ENCODE peak calls at places on chromosomes 3 and 15, in eight cellular contexts. L is H1, S is A549, E is GM12878, N is SK-N-SH, J is IMR-90, R is HCT116, Y is HepG2. U is an unnamed sample.

GRCh38 chr15:77426871-77427270 is 6.2 kb downstream of the HMG20A start:
- DNase-seq in L (no peak), S (no peak), E (no peak), N (no peak), J (no peak), R (no peak), Y (no peak), U (no peak)

GRCh38 chr3:87035339-87035738 is 44.4 kb upstream of the VGLL3 start:
- DNase-seq in L (no peak), S (no peak), E (no peak), N (no peak), J (no peak), R (no peak), Y (no peak), U (no peak)

GRCh38 chr3:14633819-14634424 is 17.6 kb upstream of the CCDC174 start:
- DNase-seq in L (no peak), S (peak; percentile 66), E (peak; percentile 17), N (peak; percentile 59), J (peak; percentile 49), R (peak; percentile 67), Y (peak; percentile 53), U (peak; percentile 81)

GRCh38 chr3:139310474-139310933 is 33.3 kb upstream of the MRPS22 start:
- DNase-seq in L (no peak), S (no peak), E (no peak), N (no peak), J (peak; percentile 92), R (peak; percentile 94), Y (no peak), U (no peak)

GRCh38 chr3:53288214-53288613 is 32.4 kb upstream of the TKT start:
- DNase-seq in L (no peak), S (no peak), E (no peak), N (no peak), J (no peak), R (no peak), Y (no peak), U (no peak)

GRCh38 chr3:42451546-42452230 is 41.3 kb upstream of the LYZL4 start:
- DNase-seq in L (no peak), S (no peak), E (no peak), N (no peak), J (no peak), R (no peak), Y (no peak), U (no peak)

GRCh38 chr3:53772562-53773329 is 73.5 kb downstream of the CHDH start:
- DNase-seq in L (no peak), S (no peak), E (no peak), N (no peak), J (peak; percentile 27), R (no peak), Y (no peak), U (no peak)

GRCh38 chr3:42841332-42841731 is 32.1 kb downstream of the ACKR2 start:
- DNase-seq in L (no peak), S (no peak), E (no peak), N (no peak), J (no peak), R (no peak), Y (no peak), U (no peak)

GRCh38 chr15:27353837-27354236 is 382.9 kb downstream of the GABRG3 start:
- DNase-seq in L (no peak), S (no peak), E (no peak), N (no peak), J (no peak), R (no peak), Y (no peak), U (peak; percentile 40)

GRCh38 chr3:73451276-73451973 is 173.3 kb downstream of the PDZRN3 start:
- DNase-seq in L (no peak), S (no peak), E (peak; percentile 23), N (no peak), J (peak; percentile 70), R (no peak), Y (no peak), U (no peak)

GRCh38 chr15:43749690-43750345 is 3.6 kb downstream of the PDIA3 start:
- DNase-seq in L (no peak), S (no peak), E (peak; percentile 78), N (no peak), J (no peak), R (no peak), Y (no peak), U (no peak)

GRCh38 chr3:42871592-42872196 is 4.0 kb downstream of the CYP8B1 start:
- DNase-seq in L (no peak), S (no peak), E (no peak), N (peak; percentile 78), J (no peak), R (no peak), Y (no peak), U (no peak)

GRCh38 chr3:151328298-151329036 is 882 bp downstream of the P2RY13 start:
- DNase-seq in L (no peak), S (no peak), E (no peak), N (no peak), J (no peak), R (no peak), Y (no peak), U (no peak)

GRCh38 chr3:186411994-186412393 is 50.0 kb upstream of the DGKG start:
- DNase-seq in L (no peak), S (no peak), E (no peak), N (no peak), J (no peak), R (no peak), Y (no peak), U (no peak)

GRCh38 chr3:165667676-165668075 is 169.5 kb downstream of the BCHE start:
- DNase-seq in L (no peak), S (no peak), E (no peak), N (no peak), J (no peak), R (no peak), Y (no peak), U (no peak)

GRCh38 chr15:48806151-48806550 is 4.7 kb downstream of the CEP152 start:
- DNase-seq in L (no peak), S (no peak), E (no peak), N (no peak), J (peak; percentile 15), R (no peak), Y (no peak), U (no peak)
- TF ChIP-seq RAD21 in L (no peak), S (no peak), E (no peak), N (no peak), J (no peak), R (no peak), Y (no peak), U (no peak)

DNA sequence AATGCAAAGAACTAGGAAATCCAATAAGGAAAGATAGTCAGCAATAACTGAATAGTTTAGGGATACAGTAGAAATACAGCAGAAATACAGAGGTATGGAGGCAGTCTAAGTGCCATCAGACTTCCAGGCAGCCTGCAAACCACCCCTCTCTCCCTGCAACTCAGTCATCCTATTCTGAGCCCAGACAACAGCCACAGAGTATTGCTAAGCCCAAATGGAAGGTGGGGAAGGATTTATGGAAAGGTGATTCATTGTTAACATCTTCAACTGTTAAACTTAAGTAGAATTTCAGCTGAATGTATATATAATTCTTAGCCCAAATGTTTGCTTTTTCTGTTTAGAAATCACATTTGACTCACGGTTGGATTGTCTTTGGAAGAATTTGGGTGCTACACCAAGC is 300.4 kb downstream of the RBMS3 start:
- DNase-seq in L (no peak), S (no peak), E (no peak), N (no peak), J (peak; percentile 72), R (no peak), Y (no peak), U (no peak)
- TF ChIP-seq RAD21 in L (no peak), S (no peak), E (no peak), N (no peak), J (no peak), R (no peak), Y (no peak), U (no peak)

GRCh38 chr15:35191783-35192182 is 106.7 kb upstream of the NANOGP8 start:
- DNase-seq in L (no peak), S (no peak), E (no peak), N (no peak), J (no peak), R (no peak), Y (no peak), U (no peak)

GRCh38 chr15:35196273-35196672 is 111.2 kb upstream of the NANOGP8 start:
- DNase-seq in L (no peak), S (no peak), E (no peak), N (no peak), J (no peak), R (no peak), Y (no peak), U (no peak)

GRCh38 chr15:35195649-35196048 is 110.6 kb upstream of the NANOGP8 start:
- DNase-seq in L (no peak), S (no peak), E (no peak), N (no peak), J (no peak), R (no peak), Y (no peak), U (no peak)

GRCh38 chr15:35195031-35195430 is 109.9 kb upstream of the NANOGP8 start:
- DNase-seq in L (no peak), S (no peak), E (no peak), N (no peak), J (no peak), R (no peak), Y (no peak), U (no peak)

GRCh38 chr15:35194296-35194695 is 109.2 kb upstream of the NANOGP8 start:
- DNase-seq in L (no peak), S (no peak), E (no peak), N (no peak), J (peak; percentile 45), R (no peak), Y (no peak), U (no peak)
- TF ChIP-seq RAD21 in L (no peak), S (no peak), E (no peak), N (no peak), J (no peak), R (no peak), Y (no peak), U (no peak)

GRCh38 chr15:52012210-52012609 is 6.8 kb upstream of the MAPK6 start:
- DNase-seq in L (no peak), S (no peak), E (no peak), N (no peak), J (no peak), R (no peak), Y (no peak), U (no peak)

GRCh38 chr15:52008698-52009434 is 10.2 kb upstream of the MAPK6 start:
- DNase-seq in L (no peak), S (no peak), E (peak; percentile 80), N (no peak), J (no peak), R (no peak), Y (peak; percentile 97), U (peak; percentile 39)

GRCh38 chr15:52013151-52013791 is 5.7 kb upstream of the MAPK6 start:
- DNase-seq in L (no peak), S (no peak), E (no peak), N (no peak), J (peak; percentile 80), R (no peak), Y (no peak), U (peak; percentile 19)

GRCh38 chr15:52010633-52011595 is 8.1 kb upstream of the MAPK6 start:
- DNase-seq in L (no peak), S (no peak), E (peak; percentile 68), N (no peak), J (peak; percentile 97), R (peak; percentile 48), Y (peak; percentile 39), U (peak; percentile 84)

DNA sequence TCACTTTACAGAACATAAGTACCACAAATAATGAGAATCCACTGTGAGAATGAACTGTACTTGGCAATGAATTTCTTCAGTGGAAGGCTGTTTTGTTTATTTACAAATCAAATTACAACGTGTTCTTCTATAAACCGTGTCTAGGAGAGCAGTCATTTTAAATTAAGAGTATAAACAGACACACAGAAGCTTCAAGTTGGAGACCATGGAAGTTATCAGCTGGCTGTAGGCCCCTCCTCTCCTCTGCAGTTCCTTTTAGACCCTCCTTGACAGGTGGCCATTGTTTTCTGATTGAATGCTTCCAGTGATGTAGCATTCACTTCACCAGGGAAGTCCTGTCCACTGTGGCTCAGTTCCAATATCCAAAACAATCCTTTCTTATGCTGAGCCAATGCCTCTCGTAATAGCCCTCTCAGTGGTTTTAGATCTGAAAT is 7.3 kb upstream of the MAPK6 start:
- DNase-seq in L (no peak), S (no peak), E (no peak), N (no peak), J (no peak), R (no peak), Y (peak; percentile 50), U (no peak)
- TF ChIP-seq RAD21 in L (no peak), S (no peak), E (no peak), N (no peak), J (no peak), R (no peak), Y (no peak), U (no peak)